ENCODE peak calls at places on chromosome 18, in seven cellular contexts. J is H9, M is neuronal stem cell, L is mesenchymal stem cell, O is mesendoderm, V is trophoblast cell, I is H1. X is an unnamed sample.

GRCh38 chr18:23135679-23136325 is 517 bp downstream of the CABLES1 start:
- DNase-seq in O (peak), J (no peak), M (peak), I (no peak), L (peak), V (peak), X (no peak)

GRCh38 chr18:62566199-62566598 is 43.4 kb downstream of the ZCCHC2 start:
- DNase-seq in I (no peak), L (peak), O (peak), V (peak), M (no peak), J (no peak), X (peak)

GRCh38 chr18:76805221-76805620 is 17.1 kb upstream of the ZNF236 start:
- DNase-seq in I (no peak), L (peak), M (no peak), J (no peak), V (no peak), O (peak), X (peak)

GRCh38 chr18:75517286-75517685 is 89.8 kb upstream of the SMIM21 start:
- DNase-seq in I (no peak), J (no peak), L (no peak), O (no peak), M (no peak), V (no peak), X (no peak)

GRCh38 chr18:68735498-68736343 is 20.8 kb upstream of the TMX3 start:
- DNase-seq in J (no peak), I (no peak), L (peak), V (peak), M (peak), O (peak), X (peak)

GRCh38 chr18:45324489-45325111 is 290.7 kb upstream of the SLC14A2 start:
- DNase-seq in L (peak), M (peak), O (peak), I (peak), J (peak), V (peak), X (peak)

GRCh38 chr18:59951591-59951990 is 51.8 kb downstream of the PMAIP1 start:
- DNase-seq in J (no peak), M (no peak), I (no peak), L (no peak), V (no peak), O (no peak), X (no peak)

GRCh38 chr18:56162871-56163270 is 475.5 kb downstream of the TXNL1 start:
- DNase-seq in I (no peak), V (no peak), L (peak), M (no peak), J (no peak), O (no peak), X (no peak)

GRCh38 chr18:22228930-22229329 is 59.5 kb downstream of the GATA6 start:
- DNase-seq in J (no peak), M (no peak), V (peak), O (no peak), I (no peak), L (no peak), X (peak)

GRCh38 chr18:79458131-79458838 is 62.6 kb downstream of the NFATC1 start:
- DNase-seq in M (peak), J (no peak), O (peak), L (peak), I (no peak), V (peak), X (peak)

GRCh38 chr18:8747440-8747937 is 42.1 kb downstream of the MTCL1 start:
- DNase-seq in V (peak), O (no peak), I (no peak), L (peak), J (no peak), M (no peak), X (peak)

GRCh38 chr18:6569813-6570212 is 155.1 kb upstream of the L3MBTL4 start:
- DNase-seq in O (peak), L (no peak), I (no peak), V (peak), J (no peak), M (no peak), X (no peak)
- H3K4ac ChIP-seq in O (no peak), L (no peak), I (no peak), V (no peak), J (no peak), M (no peak), X (no peak)

DNA sequence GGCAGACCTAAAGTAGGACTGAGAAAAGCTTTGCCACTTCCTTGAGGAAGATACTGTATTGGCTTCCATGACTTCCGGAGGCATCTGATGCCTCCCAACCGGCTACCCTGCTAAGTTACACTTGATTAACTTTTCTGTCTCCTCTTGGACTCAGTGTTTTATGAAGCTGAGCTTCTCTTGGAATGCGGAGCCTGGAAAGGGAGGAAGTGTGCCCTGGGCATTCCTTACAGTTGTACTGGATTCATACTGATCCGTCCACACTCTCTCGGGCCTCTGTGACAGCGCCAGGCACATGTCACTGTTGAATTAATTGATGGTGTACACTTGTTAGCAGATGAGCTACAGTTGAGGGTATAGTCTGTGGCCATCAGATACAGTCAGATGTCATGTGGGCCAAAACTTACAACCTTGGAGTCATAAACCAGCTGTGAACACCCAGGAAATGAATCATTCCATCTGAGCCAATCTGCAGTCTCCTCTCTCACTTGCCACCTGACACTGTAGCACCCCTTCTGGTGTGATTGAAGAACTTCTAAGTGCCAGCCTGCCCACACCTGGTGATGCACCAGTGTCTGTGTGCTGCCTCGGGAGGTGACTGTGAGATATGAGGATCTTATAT is 122.5 kb downstream of the FHOD3 start:
- DNase-seq in J (no peak), V (peak), L (no peak), M (no peak), O (peak), I (no peak), X (peak)
- H3K4ac ChIP-seq in J (no peak), V (no peak), L (no peak), M (no peak), O (no peak), I (no peak), X (no peak)

GRCh38 chr18:51164327-51165290 is 32.9 kb downstream of the MEX3C start:
- DNase-seq in M (no peak), O (peak), L (no peak), I (no peak), V (no peak), J (no peak), X (no peak)
- H3K4ac ChIP-seq in M (no peak), O (no peak), L (no peak), I (no peak), V (no peak), J (no peak), X (no peak)

GRCh38 chr18:48723837-48724236 is 185.0 kb downstream of the CTIF start:
- DNase-seq in M (no peak), L (no peak), V (no peak), O (no peak), I (no peak), J (no peak), X (no peak)
- H3K4ac ChIP-seq in M (no peak), L (no peak), V (no peak), O (no peak), I (no peak), J (no peak), X (no peak)

GRCh38 chr18:3213231-3214059 is 6.3 kb downstream of the MYOM1 start:
- DNase-seq in O (peak), I (no peak), J (no peak), V (no peak), L (peak), M (no peak), X (no peak)
- H3K4ac ChIP-seq in O (no peak), I (no peak), J (no peak), V (no peak), L (no peak), M (no peak), X (no peak)